ENCODE peak calls at places on chromosomes 7 and 10, in five cellular contexts. One of them, this sample, is unnamed.

GRCh38 chr7:66871076-66871475 is 49.9 kb upstream of the TMEM248 start:
- DNase-seq in activated T-cell treated with anti-CD3 and anti-CD28 coated beads, Interleukin-2, amount 50 U/mL, for 1 hour: no peak
- DNase-seq in SK-MEL-5: no peak
- DNase-seq in effector memory CD8-positive, alpha-beta T cell: no peak
- DNase-seq in IMR-90: no peak
- DNase-seq in this sample: no peak

GRCh38 chr7:114048386-114049235 is 129.8 kb upstream of the PPP1R3A start:
- DNase-seq in activated T-cell treated with anti-CD3 and anti-CD28 coated beads, Interleukin-2, amount 50 U/mL, for 1 hour: no peak
- DNase-seq in SK-MEL-5: peak; percentile 57
- DNase-seq in effector memory CD8-positive, alpha-beta T cell: no peak
- DNase-seq in IMR-90: peak; percentile 23
- DNase-seq in this sample: peak; percentile 45

GRCh38 chr10:6162589-6163356 is 40.0 kb upstream of the PFKFB3 start:
- DNase-seq in activated T-cell treated with anti-CD3 and anti-CD28 coated beads, Interleukin-2, amount 50 U/mL, for 1 hour: no peak
- DNase-seq in SK-MEL-5: peak; percentile 68
- DNase-seq in effector memory CD8-positive, alpha-beta T cell: no peak
- DNase-seq in IMR-90: no peak
- DNase-seq in this sample: no peak

GRCh38 chr10:97080051-97080776 is 105.5 kb downstream of the SLIT1 start:
- DNase-seq in activated T-cell treated with anti-CD3 and anti-CD28 coated beads, Interleukin-2, amount 50 U/mL, for 1 hour: no peak
- DNase-seq in SK-MEL-5: no peak
- DNase-seq in effector memory CD8-positive, alpha-beta T cell: no peak
- DNase-seq in IMR-90: no peak
- DNase-seq in this sample: no peak

GRCh38 chr10:83750604-83751003 is 388.7 kb upstream of the GHITM start:
- DNase-seq in activated T-cell treated with anti-CD3 and anti-CD28 coated beads, Interleukin-2, amount 50 U/mL, for 1 hour: no peak
- DNase-seq in SK-MEL-5: no peak
- DNase-seq in effector memory CD8-positive, alpha-beta T cell: no peak
- DNase-seq in IMR-90: no peak
- DNase-seq in this sample: no peak

GRCh38 chr7:445563-446288 is 73.9 kb downstream of the PDGFA start:
- DNase-seq in activated T-cell treated with anti-CD3 and anti-CD28 coated beads, Interleukin-2, amount 50 U/mL, for 1 hour: no peak
- DNase-seq in SK-MEL-5: no peak
- DNase-seq in effector memory CD8-positive, alpha-beta T cell: no peak
- DNase-seq in IMR-90: no peak
- DNase-seq in this sample: no peak

GRCh38 chr7:74063646-74064045 is 20.0 kb upstream of the LIMK1 start:
- DNase-seq in activated T-cell treated with anti-CD3 and anti-CD28 coated beads, Interleukin-2, amount 50 U/mL, for 1 hour: no peak
- DNase-seq in SK-MEL-5: no peak
- DNase-seq in effector memory CD8-positive, alpha-beta T cell: no peak
- DNase-seq in IMR-90: no peak
- DNase-seq in this sample: no peak

GRCh38 chr10:50614444-50615137 is 9.2 kb downstream of the SGMS1 start:
- DNase-seq in activated T-cell treated with anti-CD3 and anti-CD28 coated beads, Interleukin-2, amount 50 U/mL, for 1 hour: no peak
- DNase-seq in SK-MEL-5: no peak
- DNase-seq in effector memory CD8-positive, alpha-beta T cell: no peak
- DNase-seq in IMR-90: no peak
- DNase-seq in this sample: no peak

GRCh38 chr7:30450983-30451497 is 27.5 kb downstream of the NOD1 start:
- DNase-seq in activated T-cell treated with anti-CD3 and anti-CD28 coated beads, Interleukin-2, amount 50 U/mL, for 1 hour: no peak
- DNase-seq in SK-MEL-5: no peak
- DNase-seq in effector memory CD8-positive, alpha-beta T cell: no peak
- DNase-seq in IMR-90: no peak
- DNase-seq in this sample: no peak

GRCh38 chr10:24910574-24910973 is 41.8 kb downstream of the PRTFDC1 start:
- DNase-seq in activated T-cell treated with anti-CD3 and anti-CD28 coated beads, Interleukin-2, amount 50 U/mL, for 1 hour: no peak
- DNase-seq in SK-MEL-5: no peak
- DNase-seq in effector memory CD8-positive, alpha-beta T cell: no peak
- DNase-seq in IMR-90: no peak
- DNase-seq in this sample: no peak

GRCh38 chr10:116278832-116279231 is 5.8 kb upstream of the GFRA1 start:
- DNase-seq in activated T-cell treated with anti-CD3 and anti-CD28 coated beads, Interleukin-2, amount 50 U/mL, for 1 hour: no peak
- DNase-seq in SK-MEL-5: no peak
- DNase-seq in effector memory CD8-positive, alpha-beta T cell: no peak
- DNase-seq in IMR-90: peak; percentile 20
- DNase-seq in this sample: no peak

GRCh38 chr10:130618636-130619035 is 482.4 kb downstream of the GLRX3 start:
- DNase-seq in activated T-cell treated with anti-CD3 and anti-CD28 coated beads, Interleukin-2, amount 50 U/mL, for 1 hour: no peak
- DNase-seq in SK-MEL-5: no peak
- DNase-seq in effector memory CD8-positive, alpha-beta T cell: no peak
- DNase-seq in IMR-90: no peak
- DNase-seq in this sample: no peak

GRCh38 chr7:46558482-46559193 is 637.6 kb upstream of the IGFBP3 start:
- DNase-seq in activated T-cell treated with anti-CD3 and anti-CD28 coated beads, Interleukin-2, amount 50 U/mL, for 1 hour: no peak
- DNase-seq in SK-MEL-5: no peak
- DNase-seq in effector memory CD8-positive, alpha-beta T cell: no peak
- DNase-seq in IMR-90: peak; percentile 45
- DNase-seq in this sample: no peak

GRCh38 chr7:135335628-135336139 is 102.0 kb downstream of the STRA8 start:
- DNase-seq in activated T-cell treated with anti-CD3 and anti-CD28 coated beads, Interleukin-2, amount 50 U/mL, for 1 hour: peak; percentile 22
- DNase-seq in SK-MEL-5: peak; percentile 72
- DNase-seq in effector memory CD8-positive, alpha-beta T cell: peak; percentile 10
- DNase-seq in IMR-90: peak; percentile 28
- DNase-seq in this sample: peak; percentile 40

GRCh38 chr10:127161482-127161881 is 34.9 kb downstream of the INSYN2A start:
- DNase-seq in activated T-cell treated with anti-CD3 and anti-CD28 coated beads, Interleukin-2, amount 50 U/mL, for 1 hour: no peak
- DNase-seq in SK-MEL-5: no peak
- DNase-seq in effector memory CD8-positive, alpha-beta T cell: no peak
- DNase-seq in IMR-90: no peak
- DNase-seq in this sample: no peak

GRCh38 chr7:103389263-103389662 is 41.8 kb downstream of the PSMC2 start:
- DNase-seq in activated T-cell treated with anti-CD3 and anti-CD28 coated beads, Interleukin-2, amount 50 U/mL, for 1 hour: no peak
- DNase-seq in SK-MEL-5: no peak
- DNase-seq in effector memory CD8-positive, alpha-beta T cell: no peak
- DNase-seq in IMR-90: no peak
- DNase-seq in this sample: no peak

GRCh38 chr10:133458021-133458709 is 4.4 kb downstream of the SCART1 start:
- DNase-seq in activated T-cell treated with anti-CD3 and anti-CD28 coated beads, Interleukin-2, amount 50 U/mL, for 1 hour: no peak
- DNase-seq in SK-MEL-5: no peak
- DNase-seq in effector memory CD8-positive, alpha-beta T cell: no peak
- DNase-seq in IMR-90: no peak
- DNase-seq in this sample: no peak

GRCh38 chr10:123136806-123137642 is 1.3 kb downstream of the HMX3 start:
- DNase-seq in activated T-cell treated with anti-CD3 and anti-CD28 coated beads, Interleukin-2, amount 50 U/mL, for 1 hour: peak; percentile 47
- DNase-seq in SK-MEL-5: no peak
- DNase-seq in effector memory CD8-positive, alpha-beta T cell: no peak
- DNase-seq in IMR-90: no peak
- DNase-seq in this sample: no peak

GRCh38 chr7:106068986-106069385 is 43.1 kb downstream of the SYPL1 start:
- DNase-seq in activated T-cell treated with anti-CD3 and anti-CD28 coated beads, Interleukin-2, amount 50 U/mL, for 1 hour: no peak
- DNase-seq in SK-MEL-5: no peak
- DNase-seq in effector memory CD8-positive, alpha-beta T cell: no peak
- DNase-seq in IMR-90: no peak
- DNase-seq in this sample: no peak

GRCh38 chr7:122166708-122167107 is 22.7 kb upstream of the AASS start:
- DNase-seq in activated T-cell treated with anti-CD3 and anti-CD28 coated beads, Interleukin-2, amount 50 U/mL, for 1 hour: no peak
- DNase-seq in SK-MEL-5: no peak
- DNase-seq in effector memory CD8-positive, alpha-beta T cell: no peak
- DNase-seq in IMR-90: peak; percentile 62
- DNase-seq in this sample: no peak

GRCh38 chr7:18895456-18895855 is 222.0 kb downstream of the TWIST1 start:
- DNase-seq in activated T-cell treated with anti-CD3 and anti-CD28 coated beads, Interleukin-2, amount 50 U/mL, for 1 hour: no peak
- DNase-seq in SK-MEL-5: no peak
- DNase-seq in effector memory CD8-positive, alpha-beta T cell: no peak
- DNase-seq in IMR-90: peak; percentile 88
- DNase-seq in this sample: no peak

GRCh38 chr7:1815051-1815481 is 145.0 kb downstream of the ELFN1 start:
- DNase-seq in activated T-cell treated with anti-CD3 and anti-CD28 coated beads, Interleukin-2, amount 50 U/mL, for 1 hour: no peak
- DNase-seq in SK-MEL-5: no peak
- DNase-seq in effector memory CD8-positive, alpha-beta T cell: no peak
- DNase-seq in IMR-90: peak; percentile 17
- DNase-seq in this sample: no peak

GRCh38 chr7:112982441-112983063 is 104.1 kb downstream of the GPR85 start:
- DNase-seq in activated T-cell treated with anti-CD3 and anti-CD28 coated beads, Interleukin-2, amount 50 U/mL, for 1 hour: no peak
- DNase-seq in SK-MEL-5: no peak
- DNase-seq in effector memory CD8-positive, alpha-beta T cell: no peak
- DNase-seq in IMR-90: no peak
- DNase-seq in this sample: no peak

This sample was measured in NCI-H187 treated with DMSO at 0.1 percent for 48 hours.